ENCODE peak calls at places on chromosomes 2 and 18, in ten cellular contexts. L is heart right ventricle, H is body of pancreas, O is A549, W is MM.1S, V is ovary, A is transverse colon, M is cardiac muscle cell, N is thoracic aorta, U is aorta. S is an unnamed sample.
A peak's percentile ranks its signal among the peaks of the same experiment; 100 is the strongest.

GRCh38 chr2:157107877-157108276 is 149.6 kb upstream of the GALNT5 start:
- DNase-seq in L (no peak), H (no peak), O (peak; percentile 6), W (no peak), V (no peak), A (peak; percentile 33), M (peak; percentile 21), N (no peak), U (no peak), S (no peak)

GRCh38 chr2:54916637-54917036 is 133.6 kb downstream of the RTN4 start:
- DNase-seq in L (no peak), H (no peak), O (no peak), W (no peak), V (no peak), A (no peak), M (no peak), N (no peak), U (no peak), S (no peak)

GRCh38 chr2:240644171-240644651 is 18.9 kb downstream of the GPR35 start:
- DNase-seq in L (no peak), H (no peak), O (no peak), W (no peak), V (no peak), A (no peak), M (no peak), N (no peak), U (peak; percentile 75), S (no peak)

GRCh38 chr2:194815475-194815874 is 841.6 kb upstream of the SLC39A10 start:
- DNase-seq in L (no peak), H (no peak), O (no peak), W (no peak), V (no peak), A (no peak), M (no peak), N (no peak), U (no peak), S (no peak)

GRCh38 chr18:75220786-75221355 is 10.3 kb downstream of the TSHZ1 start:
- DNase-seq in L (no peak), H (no peak), O (no peak), W (no peak), V (no peak), A (no peak), M (no peak), N (no peak), U (no peak), S (no peak)

GRCh38 chr2:45170976-45171514 is 161.8 kb upstream of the SIX2 start:
- DNase-seq in L (no peak), H (no peak), O (no peak), W (no peak), V (no peak), A (no peak), M (peak; percentile 49), N (no peak), U (no peak), S (no peak)

GRCh38 chr2:75289771-75290170 is 90.5 kb upstream of the TACR1 start:
- DNase-seq in L (no peak), H (no peak), O (no peak), W (no peak), V (no peak), A (no peak), M (no peak), N (no peak), U (no peak), S (no peak)

GRCh38 chr2:196737046-196737445 is 62.4 kb downstream of the GTF3C3 start:
- DNase-seq in L (no peak), H (no peak), O (no peak), W (no peak), V (no peak), A (no peak), M (no peak), N (no peak), U (no peak), S (no peak)

GRCh38 chr2:234670052-234670451 is 173.2 kb upstream of the ARL4C start:
- DNase-seq in L (no peak), H (no peak), O (no peak), W (no peak), V (no peak), A (no peak), M (peak; percentile 89), N (no peak), U (no peak), S (no peak)

DNA sequence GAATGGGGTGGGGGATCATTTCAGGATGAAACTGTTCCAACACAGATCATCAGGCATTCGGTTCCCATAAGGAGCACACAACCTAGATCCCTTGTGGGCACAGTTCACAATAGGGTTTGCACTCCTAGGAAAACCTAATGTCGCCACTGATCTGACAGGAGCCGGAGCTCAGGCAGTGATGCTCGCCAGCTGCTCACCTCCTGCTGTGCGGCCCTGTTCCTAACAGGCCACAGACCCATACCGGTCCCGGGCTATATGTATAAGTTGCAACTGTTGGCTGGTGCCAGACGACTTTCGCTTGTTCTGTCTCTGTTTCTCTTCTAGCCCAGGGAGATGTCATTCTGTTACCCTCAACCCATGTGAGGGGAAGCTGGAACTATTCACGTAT is 170.4 kb downstream of the BCL2 start:
- DNase-seq in L (no peak), H (no peak), O (no peak), W (no peak), V (no peak), A (no peak), M (peak; percentile 6), N (no peak), U (no peak), S (no peak)
- H3K4me3 ChIP-seq in L (no peak overlapping the region), H (no peak overlapping the region), O (no peak overlapping the region), W (no peak overlapping the region), V (no peak overlapping the region), A (no peak overlapping the region), M (no peak overlapping the region), N (no peak overlapping the region), U (no peak overlapping the region), S (no peak overlapping the region)

DNA sequence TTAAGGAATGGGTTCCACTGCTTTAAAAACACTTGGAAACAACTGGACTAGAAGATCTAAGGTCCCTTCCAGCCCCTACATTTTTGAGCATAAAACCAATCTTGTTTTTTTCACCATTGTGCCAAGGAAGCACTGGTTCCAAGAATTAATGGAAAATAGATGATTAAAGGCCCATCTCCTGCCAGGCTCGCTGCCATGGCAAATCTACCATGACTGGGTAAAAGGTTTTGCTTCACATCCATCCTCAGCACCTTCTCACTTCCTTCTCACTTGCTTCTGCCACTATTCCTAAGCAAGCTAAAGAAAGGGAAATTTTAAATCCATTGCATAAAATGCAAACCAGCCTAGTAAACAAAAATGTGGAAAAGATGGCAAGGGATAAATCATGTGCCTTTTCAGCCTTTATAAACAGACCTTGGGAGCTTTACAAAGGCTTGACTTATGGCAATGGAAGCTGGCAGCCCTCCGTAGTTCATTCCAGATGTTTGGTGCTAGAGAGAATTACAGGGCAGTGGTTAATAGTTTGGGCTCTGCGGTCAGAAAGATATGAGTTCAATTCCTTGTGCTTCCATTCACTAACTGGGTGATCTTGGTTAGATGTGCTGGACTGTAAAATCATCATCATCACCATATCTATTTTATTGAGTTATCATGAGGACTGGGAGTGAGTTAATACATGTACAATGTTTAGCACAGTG is 27.0 kb upstream of the ST3GAL5 start:
- DNase-seq in L (no peak), H (no peak), O (no peak), W (no peak), V (no peak), A (no peak), M (no peak), N (no peak), U (no peak), S (no peak)
- H3K4me1 ChIP-seq in L (peaks cover 8% of the 10 kb centered on the region), H (peaks cover under 1% of the 10 kb centered on the region), O (peaks cover 44% of the 10 kb centered on the region), W (peaks cover 11% of the 10 kb centered on the region), V (peaks cover 6% of the 10 kb centered on the region), A (no peaks in the 10 kb centered on the region), M (no peaks in the 10 kb centered on the region), N (peaks cover 4% of the 10 kb centered on the region), U (no peaks in the 10 kb centered on the region), S (no peaks in the 10 kb centered on the region)

GRCh38 chr2:200320344-200320743 is 13.9 kb downstream of the SPATS2L start:
- DNase-seq in L (no peak), H (no peak), O (no peak), W (no peak), V (no peak), A (no peak), M (no peak), N (no peak), U (no peak), S (no peak)

GRCh38 chr2:200320991-200321390 is 14.5 kb downstream of the SPATS2L start:
- DNase-seq in L (no peak), H (no peak), O (no peak), W (no peak), V (no peak), A (no peak), M (no peak), N (no peak), U (no peak), S (no peak)

GRCh38 chr2:200322607-200323006 is 16.1 kb downstream of the SPATS2L start:
- DNase-seq in L (no peak), H (no peak), O (no peak), W (no peak), V (no peak), A (no peak), M (no peak), N (no peak), U (no peak), S (no peak)

GRCh38 chr2:200321780-200322534 is 15.5 kb downstream of the SPATS2L start:
- DNase-seq in L (no peak), H (no peak), O (no peak), W (no peak), V (no peak), A (no peak), M (no peak), N (no peak), U (no peak), S (no peak)

DNA sequence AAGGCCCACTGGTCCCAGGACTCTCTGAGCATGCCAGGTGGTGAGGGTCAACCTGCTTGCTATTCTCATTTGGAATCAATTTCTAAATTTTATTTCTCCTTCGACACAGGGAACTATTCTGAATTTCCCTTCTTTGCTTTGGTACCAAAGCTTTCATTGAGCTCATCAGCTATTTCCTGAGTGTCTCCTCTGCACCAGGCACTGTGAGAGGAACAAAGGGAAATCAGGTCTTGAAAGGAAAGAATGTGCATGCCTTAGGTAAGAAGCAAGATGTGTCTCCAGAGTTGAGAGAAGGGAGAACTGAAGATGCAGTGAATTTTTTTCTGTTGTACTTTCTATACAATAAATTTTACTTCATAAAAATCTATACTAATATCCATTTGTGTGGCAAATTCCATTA is 17.9 kb downstream of the SPATS2L start:
- DNase-seq in L (no peak), H (no peak), O (no peak), W (no peak), V (no peak), A (no peak), M (no peak), N (no peak), U (no peak), S (no peak)
- H3K27ac ChIP-seq in L (no peak overlapping the region), H (peak overlapping the region; percentile 22), O (no peak overlapping the region), W (no peak overlapping the region), V (no peak overlapping the region), A (no peak overlapping the region), M (no peak overlapping the region), N (no peak overlapping the region), U (no peak overlapping the region), S (no peak overlapping the region)

DNA sequence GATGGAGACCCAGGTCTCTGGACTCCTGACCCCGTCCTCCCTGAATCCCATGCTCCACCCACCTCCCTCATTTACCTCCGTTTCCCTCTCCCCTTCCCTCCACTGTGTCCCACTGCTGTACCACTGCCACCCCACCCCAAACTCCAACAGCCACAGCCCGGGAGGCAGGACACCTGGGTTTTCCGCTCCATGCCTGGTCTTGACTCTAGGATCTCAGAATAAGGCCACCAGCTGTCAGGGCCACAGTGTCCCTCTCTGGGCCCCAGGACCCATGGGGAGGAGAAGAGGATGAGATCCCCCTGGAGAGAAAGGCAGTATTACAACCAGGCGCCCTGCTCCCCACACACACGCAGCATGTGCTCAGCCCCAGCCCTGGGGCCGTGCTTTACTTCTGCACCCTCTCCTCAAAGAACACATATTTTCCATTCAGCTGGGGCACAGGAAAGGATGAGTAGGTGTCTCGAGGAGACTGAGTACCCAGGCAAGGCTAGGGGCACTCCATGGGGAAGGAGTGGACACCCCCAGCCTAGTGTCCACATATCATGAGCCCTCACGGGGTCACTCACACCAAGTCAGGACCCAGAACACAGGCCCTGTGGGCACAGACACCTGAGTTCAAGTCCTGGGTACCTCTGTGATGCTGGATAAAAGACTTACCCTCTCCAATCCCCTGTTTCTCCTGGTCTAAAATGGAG is 700 bp downstream of the RUFY4 start:
- DNase-seq in L (no peak), H (no peak), O (no peak), W (no peak), V (no peak), A (no peak), M (no peak), N (no peak), U (no peak), S (no peak)
- H3K4me3 ChIP-seq in L (no peak overlapping the region), H (no peak overlapping the region), O (no peak overlapping the region), W (no peak overlapping the region), V (no peak overlapping the region), A (no peak overlapping the region), M (no peak overlapping the region), N (no peak overlapping the region), U (no peak overlapping the region), S (no peak overlapping the region)

S was measured in CD4-positive, alpha-beta memory T cell.